ENCODE peak calls at places on chromosomes 2 and 18, in five cellular contexts. O is activated naive CD4-positive, alpha-beta T cell; P is T-helper 1 cell; E is fibroblast of lung; B is nephron progenitor cell. S is an unnamed sample.

GRCh38 chr2:200136655-200137054 is 169.8 kb upstream of the SPATS2L start:
- DNase-seq in O (no peak), B (no peak), P (no peak), E (no peak), S (no peak)

GRCh38 chr2:202165945-202166344 is 72.5 kb downstream of the SUMO1 start:
- DNase-seq in E (peak), B (no peak), O (no peak), P (no peak), S (no peak)

GRCh38 chr2:239660390-239661228 is 259.8 kb upstream of the HDAC4 start:
- DNase-seq in B (no peak), P (no peak), O (no peak), E (no peak), S (no peak)

GRCh38 chr2:132589060-132589765 is 80.8 kb downstream of the LYPD1 start:
- DNase-seq in P (no peak), E (no peak), O (no peak), B (peak), S (no peak)

GRCh38 chr2:177296047-177296446 is 31.5 kb upstream of the NFE2L2 start:
- DNase-seq in E (peak), P (no peak), O (no peak), B (no peak), S (no peak)

GRCh38 chr2:153235516-153235915 is 243.0 kb downstream of the RPRM start:
- DNase-seq in E (no peak), O (no peak), B (no peak), P (no peak), S (no peak)

GRCh38 chr18:48728204-48728833 is 189.5 kb downstream of the CTIF start:
- DNase-seq in P (no peak), O (no peak), B (no peak), E (peak), S (no peak)

GRCh38 chr2:66170681-66171234 is 264.2 kb upstream of the MEIS1 start:
- DNase-seq in B (no peak), O (no peak), P (no peak), E (no peak), S (no peak)

GRCh38 chr2:45009928-45010705 is 865 bp upstream of the SIX2 start:
- DNase-seq in P (no peak), E (peak), B (peak), O (no peak), S (no peak)

GRCh38 chr2:40488101-40488598 is 36.3 kb upstream of the SLC8A1 start:
- DNase-seq in O (no peak), E (peak), B (no peak), P (no peak), S (no peak)

GRCh38 chr18:12943200-12943599 is 4.6 kb upstream of the SEH1L start:
- DNase-seq in P (no peak), O (no peak), E (no peak), B (no peak), S (no peak)

GRCh38 chr2:158676295-158676694 is 118.8 kb upstream of the DAPL1 start:
- DNase-seq in B (no peak), P (no peak), O (no peak), E (no peak), S (no peak)

GRCh38 chr2:181128199-181128598 is 147.8 kb downstream of the UBE2E3 start:
- DNase-seq in O (no peak), P (no peak), B (no peak), E (no peak), S (no peak)

GRCh38 chr2:20217041-20217970 is 7.6 kb downstream of the SDC1 start:
- DNase-seq in E (no peak), B (no peak), P (no peak), O (no peak), S (no peak)

GRCh38 chr18:58057291-58057965 is 13.4 kb downstream of the NEDD4L start:
- DNase-seq in B (no peak), E (no peak), P (no peak), O (no peak), S (no peak)

GRCh38 chr2:9847140-9847539 is 3.9 kb downstream of the TAF1B start:
- DNase-seq in P (no peak), B (no peak), E (no peak), O (no peak), S (no peak)

GRCh38 chr2:40096360-40096759 is 317.3 kb upstream of the THUMPD2 start:
- DNase-seq in E (peak), P (no peak), B (no peak), O (no peak), S (no peak)

S was measured in T-helper 22 cell.